ENCODE peak calls at places on chromosomes 12 and 14, in five cellular contexts. One of them, this sample, is unnamed.

GRCh38 chr12:11578461-11578993 is 70.9 kb upstream of the ETV6 start:
- DNase-seq in keratinocyte: no peak
- DNase-seq in caudate nucleus: no peak
- DNase-seq in activated T-cell treated with anti-CD3 and anti-CD28 coated beads for 1 hour: no peak
- DNase-seq in CD4-positive, alpha-beta T cell: no peak
- DNase-seq in this sample: no peak

GRCh38 chr12:71183018-71183417 is 25.2 kb upstream of the TSPAN8 start:
- DNase-seq in caudate nucleus: no peak
- DNase-seq in keratinocyte: no peak
- DNase-seq in CD4-positive, alpha-beta T cell: no peak
- DNase-seq in activated T-cell treated with anti-CD3 and anti-CD28 coated beads for 1 hour: no peak
- DNase-seq in this sample: no peak

GRCh38 chr12:68863109-68863770 is 55.3 kb downstream of the MDM2 start:
- DNase-seq in caudate nucleus: no peak
- DNase-seq in activated T-cell treated with anti-CD3 and anti-CD28 coated beads for 1 hour: no peak
- DNase-seq in keratinocyte: no peak
- DNase-seq in CD4-positive, alpha-beta T cell: no peak
- DNase-seq in this sample: no peak

GRCh38 chr12:120115692-120116442 is 686 bp downstream of the RAB35 start:
- DNase-seq in CD4-positive, alpha-beta T cell: no peak
- DNase-seq in activated T-cell treated with anti-CD3 and anti-CD28 coated beads for 1 hour: no peak
- DNase-seq in caudate nucleus: peak; percentile 16
- DNase-seq in keratinocyte: no peak
- DNase-seq in this sample: peak; percentile 41

GRCh38 chr12:18158774-18159557 is 69.0 kb upstream of the RERGL start:
- DNase-seq in keratinocyte: no peak
- DNase-seq in caudate nucleus: no peak
- DNase-seq in CD4-positive, alpha-beta T cell: no peak
- DNase-seq in activated T-cell treated with anti-CD3 and anti-CD28 coated beads for 1 hour: no peak
- DNase-seq in this sample: no peak

GRCh38 chr12:62767946-62768345 is 167.0 kb downstream of the PPM1H start:
- DNase-seq in caudate nucleus: no peak
- DNase-seq in CD4-positive, alpha-beta T cell: no peak
- DNase-seq in keratinocyte: no peak
- DNase-seq in activated T-cell treated with anti-CD3 and anti-CD28 coated beads for 1 hour: no peak
- DNase-seq in this sample: no peak

GRCh38 chr12:66753810-66754209 is 74.9 kb upstream of the GRIP1 start:
- DNase-seq in caudate nucleus: no peak
- DNase-seq in CD4-positive, alpha-beta T cell: no peak
- DNase-seq in activated T-cell treated with anti-CD3 and anti-CD28 coated beads for 1 hour: no peak
- DNase-seq in keratinocyte: no peak
- DNase-seq in this sample: no peak

GRCh38 chr12:64556231-64556630 is 54.1 kb upstream of the RASSF3 start:
- DNase-seq in keratinocyte: no peak
- DNase-seq in caudate nucleus: no peak
- DNase-seq in CD4-positive, alpha-beta T cell: no peak
- DNase-seq in activated T-cell treated with anti-CD3 and anti-CD28 coated beads for 1 hour: no peak
- DNase-seq in this sample: no peak

GRCh38 chr12:69115955-69116354 is 123.4 kb upstream of the CPSF6 start:
- DNase-seq in CD4-positive, alpha-beta T cell: no peak
- DNase-seq in keratinocyte: no peak
- DNase-seq in activated T-cell treated with anti-CD3 and anti-CD28 coated beads for 1 hour: no peak
- DNase-seq in caudate nucleus: no peak
- DNase-seq in this sample: no peak

GRCh38 chr14:72723741-72724530 is 170.0 kb downstream of the DPF3 start:
- DNase-seq in keratinocyte: no peak
- DNase-seq in caudate nucleus: no peak
- DNase-seq in activated T-cell treated with anti-CD3 and anti-CD28 coated beads for 1 hour: no peak
- DNase-seq in CD4-positive, alpha-beta T cell: no peak
- DNase-seq in this sample: no peak

This sample was measured in HuH-7.